ENCODE peak calls at places on chromosomes 2 and 18, in ten cellular contexts. One of them, this sample, is unnamed.

GRCh38 chr2:8642332-8643078 is 39.4 kb upstream of the ID2 start:
- DNase-seq in CD4-positive, alpha-beta T cell: no peak
- DNase-seq in suprapubic skin: no peak
- DNase-seq in astrocyte of the spinal cord: no peak
- DNase-seq in stomach: no peak
- DNase-seq in GM23338: peak; percentile 17
- DNase-seq in uterus: no peak
- DNase-seq in HepG2: no peak
- DNase-seq in foreskin fibroblast: no peak
- DNase-seq in choroid plexus epithelial cell: no peak
- DNase-seq in this sample: no peak

GRCh38 chr2:157466764-157467163 is 22.9 kb upstream of the CYTIP start:
- DNase-seq in stomach: no peak
- DNase-seq in GM23338: no peak
- DNase-seq in HepG2: no peak
- DNase-seq in uterus: no peak
- DNase-seq in astrocyte of the spinal cord: no peak
- DNase-seq in choroid plexus epithelial cell: no peak
- DNase-seq in CD4-positive, alpha-beta T cell: no peak
- DNase-seq in foreskin fibroblast: no peak
- DNase-seq in suprapubic skin: no peak
- DNase-seq in this sample: no peak

GRCh38 chr2:108935231-108935863 is 53.7 kb downstream of the EDAR start:
- DNase-seq in CD4-positive, alpha-beta T cell: no peak
- DNase-seq in stomach: no peak
- DNase-seq in GM23338: peak; percentile 39
- DNase-seq in astrocyte of the spinal cord: no peak
- DNase-seq in HepG2: no peak
- DNase-seq in foreskin fibroblast: no peak
- DNase-seq in suprapubic skin: no peak
- DNase-seq in uterus: no peak
- DNase-seq in choroid plexus epithelial cell: no peak
- DNase-seq in this sample: no peak

GRCh38 chr2:191319181-191319580 is 74.0 kb downstream of the MYO1B start:
- DNase-seq in uterus: no peak
- DNase-seq in foreskin fibroblast: peak; percentile 77
- DNase-seq in CD4-positive, alpha-beta T cell: no peak
- DNase-seq in GM23338: no peak
- DNase-seq in suprapubic skin: no peak
- DNase-seq in stomach: no peak
- DNase-seq in choroid plexus epithelial cell: peak; percentile 39
- DNase-seq in HepG2: no peak
- DNase-seq in astrocyte of the spinal cord: peak; percentile 59
- DNase-seq in this sample: no peak

GRCh38 chr2:196274387-196274809 is 103.0 kb upstream of the STK17B start:
- DNase-seq in GM23338: no peak
- DNase-seq in CD4-positive, alpha-beta T cell: no peak
- DNase-seq in HepG2: no peak
- DNase-seq in stomach: no peak
- DNase-seq in uterus: no peak
- DNase-seq in astrocyte of the spinal cord: peak; percentile 63
- DNase-seq in foreskin fibroblast: peak; percentile 66
- DNase-seq in suprapubic skin: no peak
- DNase-seq in choroid plexus epithelial cell: peak; percentile 85
- DNase-seq in this sample: no peak

GRCh38 chr2:26174691-26175181 is 1.8 kb downstream of the GAREM2 start:
- DNase-seq in choroid plexus epithelial cell: no peak
- DNase-seq in uterus: no peak
- DNase-seq in HepG2: no peak
- DNase-seq in astrocyte of the spinal cord: no peak
- DNase-seq in CD4-positive, alpha-beta T cell: no peak
- DNase-seq in suprapubic skin: peak; percentile 70
- DNase-seq in foreskin fibroblast: no peak
- DNase-seq in stomach: no peak
- DNase-seq in GM23338: no peak
- DNase-seq in this sample: no peak

GRCh38 chr18:8771930-8772329 is 66.6 kb downstream of the MTCL1 start:
- DNase-seq in uterus: no peak
- DNase-seq in choroid plexus epithelial cell: peak; percentile 48
- DNase-seq in stomach: peak; percentile 51
- DNase-seq in foreskin fibroblast: no peak
- DNase-seq in GM23338: no peak
- DNase-seq in HepG2: no peak
- DNase-seq in astrocyte of the spinal cord: no peak
- DNase-seq in suprapubic skin: no peak
- DNase-seq in CD4-positive, alpha-beta T cell: no peak
- DNase-seq in this sample: no peak

GRCh38 chr2:11412449-11412810 is 53.5 kb downstream of the E2F6 start:
- DNase-seq in CD4-positive, alpha-beta T cell: no peak
- DNase-seq in HepG2: no peak
- DNase-seq in GM23338: no peak
- DNase-seq in choroid plexus epithelial cell: no peak
- DNase-seq in suprapubic skin: no peak
- DNase-seq in astrocyte of the spinal cord: no peak
- DNase-seq in stomach: no peak
- DNase-seq in foreskin fibroblast: no peak
- DNase-seq in uterus: no peak
- DNase-seq in this sample: no peak

GRCh38 chr2:27989149-27989548 is 98.6 kb downstream of the BABAM2 start:
- DNase-seq in GM23338: no peak
- DNase-seq in suprapubic skin: no peak
- DNase-seq in stomach: no peak
- DNase-seq in choroid plexus epithelial cell: no peak
- DNase-seq in HepG2: no peak
- DNase-seq in astrocyte of the spinal cord: peak; percentile 12
- DNase-seq in uterus: no peak
- DNase-seq in foreskin fibroblast: no peak
- DNase-seq in CD4-positive, alpha-beta T cell: no peak
- DNase-seq in this sample: no peak

DNA sequence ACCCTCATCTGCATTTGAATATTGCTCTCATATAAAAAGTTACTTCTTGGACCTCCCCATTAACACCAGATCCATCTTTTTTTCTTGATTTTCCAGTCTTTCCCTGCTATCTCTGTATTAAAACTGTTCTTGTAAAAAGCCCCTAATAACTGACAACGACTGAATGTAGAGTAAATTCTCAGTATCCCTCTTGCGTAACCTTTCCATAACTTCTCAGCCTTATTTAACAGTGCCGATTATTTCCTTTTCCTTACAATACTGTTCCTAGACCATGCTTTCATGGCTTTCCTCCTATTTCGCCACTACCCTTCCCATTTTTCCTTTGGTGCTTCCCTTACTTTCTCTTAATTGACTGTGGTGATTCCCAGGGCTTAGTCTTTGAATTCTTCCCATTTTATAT is 348.9 kb upstream of the DSEL start:
- DNase-seq in foreskin fibroblast: no peak
- DNase-seq in CD4-positive, alpha-beta T cell: no peak
- DNase-seq in GM23338: no peak
- DNase-seq in HepG2: no peak
- DNase-seq in choroid plexus epithelial cell: no peak
- DNase-seq in stomach: no peak
- DNase-seq in uterus: no peak
- DNase-seq in astrocyte of the spinal cord: no peak
- DNase-seq in suprapubic skin: no peak
- DNase-seq in this sample: no peak
- TF ChIP-seq CTCF in foreskin fibroblast: no peak
- TF ChIP-seq CTCF in CD4-positive, alpha-beta T cell: no peak
- TF ChIP-seq CTCF in GM23338: no peak
- TF ChIP-seq CTCF in HepG2: no peak
- TF ChIP-seq CTCF in choroid plexus epithelial cell: no peak
- TF ChIP-seq CTCF in stomach: no peak
- TF ChIP-seq CTCF in uterus: no peak
- TF ChIP-seq CTCF in astrocyte of the spinal cord: no peak
- TF ChIP-seq CTCF in suprapubic skin: no peak
- TF ChIP-seq CTCF in this sample: no peak

GRCh38 chr2:71154798-71155197 is 24.4 kb downstream of the MPHOSPH10 start:
- DNase-seq in HepG2: peak; percentile 72
- DNase-seq in CD4-positive, alpha-beta T cell: no peak
- DNase-seq in astrocyte of the spinal cord: no peak
- DNase-seq in suprapubic skin: no peak
- DNase-seq in GM23338: peak; percentile 57
- DNase-seq in uterus: no peak
- DNase-seq in choroid plexus epithelial cell: peak; percentile 20
- DNase-seq in foreskin fibroblast: no peak
- DNase-seq in stomach: no peak
- DNase-seq in this sample: no peak
- TF ChIP-seq CTCF in HepG2: peak; percentile 92
- TF ChIP-seq CTCF in CD4-positive, alpha-beta T cell: no peak
- TF ChIP-seq CTCF in astrocyte of the spinal cord: peak; percentile 19
- TF ChIP-seq CTCF in suprapubic skin: no peak
- TF ChIP-seq CTCF in GM23338: peak; percentile 37
- TF ChIP-seq CTCF in uterus: no peak
- TF ChIP-seq CTCF in choroid plexus epithelial cell: peak; percentile 38
- TF ChIP-seq CTCF in foreskin fibroblast: no peak
- TF ChIP-seq CTCF in stomach: no peak
- TF ChIP-seq CTCF in this sample: peak; percentile 30

DNA sequence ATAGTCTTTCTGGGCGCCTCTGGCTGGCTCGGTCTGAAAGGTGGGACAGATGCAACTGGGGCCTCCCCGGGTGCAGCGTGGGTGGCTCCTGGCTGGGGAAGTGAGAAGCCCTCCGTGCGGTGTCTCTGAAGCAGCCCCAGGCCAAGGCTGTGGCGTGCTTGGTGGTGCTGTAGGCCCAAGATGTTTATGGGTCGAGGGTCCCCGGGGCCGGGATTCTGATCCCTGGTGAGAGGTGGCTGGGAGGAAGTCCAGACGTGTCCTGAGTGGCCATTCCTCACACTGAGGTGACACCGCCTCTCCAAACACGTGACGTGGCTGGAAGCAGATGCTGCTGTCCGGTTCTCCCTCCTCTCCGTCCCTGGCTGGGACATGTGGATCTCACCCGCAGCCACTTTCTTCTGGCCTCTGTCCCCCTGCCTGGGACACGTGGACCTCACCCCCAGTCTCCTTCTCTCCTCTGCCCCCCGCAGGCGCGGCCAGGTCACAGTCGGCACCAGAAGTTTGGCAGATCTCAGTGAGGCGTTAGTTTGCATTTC is 12.6 kb downstream of the RTP5 start:
- DNase-seq in astrocyte of the spinal cord: no peak
- DNase-seq in suprapubic skin: no peak
- DNase-seq in stomach: peak; percentile 44
- DNase-seq in uterus: peak; percentile 72
- DNase-seq in HepG2: no peak
- DNase-seq in CD4-positive, alpha-beta T cell: no peak
- DNase-seq in choroid plexus epithelial cell: peak; percentile 23
- DNase-seq in foreskin fibroblast: peak; percentile 60
- DNase-seq in GM23338: peak; percentile 65
- DNase-seq in this sample: no peak
- TF ChIP-seq CTCF in astrocyte of the spinal cord: no peak
- TF ChIP-seq CTCF in suprapubic skin: no peak
- TF ChIP-seq CTCF in stomach: no peak
- TF ChIP-seq CTCF in uterus: peak; percentile 3
- TF ChIP-seq CTCF in HepG2: peak; percentile 45
- TF ChIP-seq CTCF in CD4-positive, alpha-beta T cell: peak; percentile 28
- TF ChIP-seq CTCF in choroid plexus epithelial cell: no peak
- TF ChIP-seq CTCF in foreskin fibroblast: no peak
- TF ChIP-seq CTCF in GM23338: peak; percentile 33
- TF ChIP-seq CTCF in this sample: no peak

GRCh38 chr2:101983486-101983885 is 8.3 kb upstream of the IL1R2 start:
- DNase-seq in choroid plexus epithelial cell: peak; percentile 64
- DNase-seq in GM23338: no peak
- DNase-seq in suprapubic skin: no peak
- DNase-seq in CD4-positive, alpha-beta T cell: no peak
- DNase-seq in foreskin fibroblast: peak; percentile 51
- DNase-seq in HepG2: no peak
- DNase-seq in astrocyte of the spinal cord: peak; percentile 54
- DNase-seq in stomach: no peak
- DNase-seq in uterus: no peak
- DNase-seq in this sample: peak; percentile 85

GRCh38 chr2:101984656-101985055 is 7.1 kb upstream of the IL1R2 start:
- DNase-seq in stomach: no peak
- DNase-seq in choroid plexus epithelial cell: no peak
- DNase-seq in astrocyte of the spinal cord: no peak
- DNase-seq in uterus: no peak
- DNase-seq in HepG2: no peak
- DNase-seq in GM23338: no peak
- DNase-seq in foreskin fibroblast: no peak
- DNase-seq in CD4-positive, alpha-beta T cell: no peak
- DNase-seq in suprapubic skin: no peak
- DNase-seq in this sample: no peak

GRCh38 chr2:101982630-101983029 is 9.1 kb upstream of the IL1R2 start:
- DNase-seq in CD4-positive, alpha-beta T cell: no peak
- DNase-seq in GM23338: no peak
- DNase-seq in suprapubic skin: no peak
- DNase-seq in HepG2: no peak
- DNase-seq in foreskin fibroblast: no peak
- DNase-seq in astrocyte of the spinal cord: no peak
- DNase-seq in uterus: no peak
- DNase-seq in choroid plexus epithelial cell: no peak
- DNase-seq in stomach: no peak
- DNase-seq in this sample: no peak

GRCh38 chr2:101985101-101985792 is 6.5 kb upstream of the IL1R2 start:
- DNase-seq in uterus: no peak
- DNase-seq in CD4-positive, alpha-beta T cell: no peak
- DNase-seq in foreskin fibroblast: no peak
- DNase-seq in suprapubic skin: no peak
- DNase-seq in GM23338: no peak
- DNase-seq in astrocyte of the spinal cord: no peak
- DNase-seq in HepG2: peak; percentile 45
- DNase-seq in stomach: no peak
- DNase-seq in choroid plexus epithelial cell: no peak
- DNase-seq in this sample: no peak

GRCh38 chr2:101983928-101984327 is 7.8 kb upstream of the IL1R2 start:
- DNase-seq in uterus: no peak
- DNase-seq in stomach: no peak
- DNase-seq in astrocyte of the spinal cord: no peak
- DNase-seq in choroid plexus epithelial cell: peak; percentile 61
- DNase-seq in GM23338: no peak
- DNase-seq in suprapubic skin: no peak
- DNase-seq in HepG2: peak; percentile 40
- DNase-seq in foreskin fibroblast: peak; percentile 54
- DNase-seq in CD4-positive, alpha-beta T cell: no peak
- DNase-seq in this sample: no peak
- TF ChIP-seq CTCF in uterus: peak; percentile 14
- TF ChIP-seq CTCF in stomach: no peak
- TF ChIP-seq CTCF in astrocyte of the spinal cord: peak; percentile 46
- TF ChIP-seq CTCF in choroid plexus epithelial cell: peak; percentile 80
- TF ChIP-seq CTCF in GM23338: peak; percentile 20
- TF ChIP-seq CTCF in suprapubic skin: peak; percentile 39
- TF ChIP-seq CTCF in HepG2: peak; percentile 62
- TF ChIP-seq CTCF in foreskin fibroblast: peak; percentile 37
- TF ChIP-seq CTCF in CD4-positive, alpha-beta T cell: no peak
- TF ChIP-seq CTCF in this sample: peak; percentile 76

GRCh38 chr2:115183144-115183543 is 740.7 kb downstream of the DPP10 start:
- DNase-seq in CD4-positive, alpha-beta T cell: no peak
- DNase-seq in astrocyte of the spinal cord: no peak
- DNase-seq in suprapubic skin: no peak
- DNase-seq in stomach: no peak
- DNase-seq in uterus: no peak
- DNase-seq in HepG2: no peak
- DNase-seq in choroid plexus epithelial cell: no peak
- DNase-seq in GM23338: peak; percentile 85
- DNase-seq in foreskin fibroblast: no peak
- DNase-seq in this sample: no peak
- TF ChIP-seq CTCF in CD4-positive, alpha-beta T cell: no peak
- TF ChIP-seq CTCF in astrocyte of the spinal cord: no peak
- TF ChIP-seq CTCF in suprapubic skin: no peak
- TF ChIP-seq CTCF in stomach: no peak
- TF ChIP-seq CTCF in uterus: no peak
- TF ChIP-seq CTCF in HepG2: no peak
- TF ChIP-seq CTCF in choroid plexus epithelial cell: no peak
- TF ChIP-seq CTCF in GM23338: peak; percentile 71
- TF ChIP-seq CTCF in foreskin fibroblast: no peak
- TF ChIP-seq CTCF in this sample: no peak

This sample was measured in epithelial cell of proximal tubule.